ENCODE peak calls at places on chromosomes 13 and 19, in nine cellular contexts. G is dorsolateral prefrontal cortex; T is mesendoderm; J is neural progenitor cell; E is right lobe of liver; W is A549; H is effector memory CD4-positive, alpha-beta T cell; D is CD4-positive, alpha-beta memory T cell; Q is breast epithelium. I is an unnamed sample.

GRCh38 chr13:80577951-80578670 is 237.2 kb upstream of the SPRY2 start:
- DNase-seq in G (no peak), T (peak; percentile 53), J (peak; percentile 7), E (no peak), W (peak; percentile 12), H (no peak), D (no peak), Q (no peak), I (no peak)

GRCh38 chr13:46496086-46496485 is 56.9 kb upstream of the LRCH1 start:
- DNase-seq in G (no peak), T (no peak), J (no peak), E (no peak), W (no peak), H (no peak), D (no peak), Q (no peak), I (no peak)

GRCh38 chr13:42354246-42355117 is 82.5 kb downstream of the AKAP11 start:
- DNase-seq in G (no peak), T (peak; percentile 37), J (peak; percentile 52), E (no peak), W (no peak), H (peak; percentile 16), D (peak; percentile 27), Q (no peak), I (peak; percentile 42)

GRCh38 chr13:25375727-25376358 is 4.1 kb downstream of the ATP8A2 start:
- DNase-seq in G (no peak), T (peak; percentile 66), J (peak; percentile 54), E (no peak), W (peak; percentile 25), H (no peak), D (peak; percentile 37), Q (no peak), I (peak; percentile 26)

GRCh38 chr13:88153353-88153752 is 482.2 kb downstream of the SLITRK5 start:
- DNase-seq in G (no peak), T (no peak), J (no peak), E (no peak), W (no peak), H (no peak), D (no peak), Q (no peak), I (no peak)

GRCh38 chr19:45305421-45305820 is 17.3 kb downstream of the CKM start:
- DNase-seq in G (no peak), T (peak; percentile 61), J (no peak), E (no peak), W (no peak), H (no peak), D (no peak), Q (no peak), I (peak; percentile 39)

GRCh38 chr13:39688278-39688677 is 32.8 kb downstream of the COG6 start:
- DNase-seq in G (no peak), T (no peak), J (no peak), E (no peak), W (no peak), H (no peak), D (no peak), Q (no peak), I (no peak)

GRCh38 chr19:51821511-51821910 is 26.6 kb downstream of the FPR3 start:
- DNase-seq in G (no peak), T (peak; percentile 26), J (no peak), E (no peak), W (no peak), H (no peak), D (no peak), Q (no peak), I (no peak)

GRCh38 chr19:12884926-12885748 is 1.9 kb downstream of the KLF1 start:
- DNase-seq in G (peak; percentile 55), T (peak; percentile 98), J (peak; percentile 87), E (peak; percentile 73), W (peak; percentile 74), H (peak; percentile 71), D (peak; percentile 87), Q (peak; percentile 87), I (no peak)

GRCh38 chr19:39212377-39212742 is 8.3 kb upstream of the SYCN start:
- DNase-seq in G (no peak), T (peak; percentile 59), J (peak; percentile 71), E (peak; percentile 55), W (peak; percentile 76), H (peak; percentile 13), D (peak; percentile 48), Q (no peak), I (peak; percentile 57)

GRCh38 chr13:25335856-25336255 is 34.4 kb downstream of the NUP58 start:
- DNase-seq in G (no peak), T (no peak), J (no peak), E (no peak), W (no peak), H (no peak), D (no peak), Q (no peak), I (no peak)

GRCh38 chr19:41702208-41702651 is 6.2 kb upstream of the CEACAM5 start:
- DNase-seq in G (no peak), T (no peak), J (no peak), E (no peak), W (peak; percentile 85), H (no peak), D (no peak), Q (no peak), I (no peak)

GRCh38 chr13:113864303-113864890 is 521 bp upstream of the GAS6 start:
- DNase-seq in G (no peak), T (no peak), J (no peak), E (no peak), W (no peak), H (no peak), D (no peak), Q (peak; percentile 19), I (no peak)

DNA sequence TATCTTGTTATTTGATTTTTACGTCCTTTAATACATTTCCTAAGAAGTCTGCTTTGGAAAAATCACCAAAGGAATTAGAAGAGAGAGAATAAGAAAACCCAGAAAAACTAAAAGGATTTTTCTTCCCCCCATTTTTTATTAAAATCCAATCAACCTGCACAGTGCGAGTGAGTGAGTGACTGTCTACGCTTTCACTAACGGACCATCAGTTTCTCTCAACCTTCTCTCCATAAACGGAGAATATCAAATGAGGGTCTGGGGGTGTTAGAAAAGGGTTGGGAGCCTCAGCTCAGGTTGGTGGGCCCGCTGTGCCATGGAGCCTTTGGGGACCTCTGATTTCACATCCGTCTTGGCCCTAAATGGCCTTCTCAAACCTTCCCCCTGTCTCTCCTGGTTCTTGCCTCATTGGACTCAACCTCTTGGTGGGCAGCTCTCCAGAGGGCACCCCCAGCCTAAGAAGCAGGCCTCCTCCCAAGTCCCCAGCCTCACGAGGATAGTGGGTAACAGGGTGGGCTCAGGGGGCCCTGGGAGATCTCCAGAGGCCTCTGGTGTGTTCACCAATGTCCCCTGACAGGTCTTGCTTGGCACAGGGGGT is 764 bp upstream of the LRP3 start:
- DNase-seq in G (no peak), T (no peak), J (no peak), E (peak; percentile 44), W (no peak), H (no peak), D (no peak), Q (no peak), I (no peak)
- H3K4me3 ChIP-seq in G (peak overlapping the region; percentile 14), T (no peak overlapping the region), J (peak overlapping the region; percentile 38), E (peak overlapping the region; percentile 9), W (peak overlapping the region; percentile 69), H (no peak overlapping the region), D (no peak overlapping the region), Q (peak overlapping the region; percentile 71), I (peak overlapping the region; percentile 36)

DNA sequence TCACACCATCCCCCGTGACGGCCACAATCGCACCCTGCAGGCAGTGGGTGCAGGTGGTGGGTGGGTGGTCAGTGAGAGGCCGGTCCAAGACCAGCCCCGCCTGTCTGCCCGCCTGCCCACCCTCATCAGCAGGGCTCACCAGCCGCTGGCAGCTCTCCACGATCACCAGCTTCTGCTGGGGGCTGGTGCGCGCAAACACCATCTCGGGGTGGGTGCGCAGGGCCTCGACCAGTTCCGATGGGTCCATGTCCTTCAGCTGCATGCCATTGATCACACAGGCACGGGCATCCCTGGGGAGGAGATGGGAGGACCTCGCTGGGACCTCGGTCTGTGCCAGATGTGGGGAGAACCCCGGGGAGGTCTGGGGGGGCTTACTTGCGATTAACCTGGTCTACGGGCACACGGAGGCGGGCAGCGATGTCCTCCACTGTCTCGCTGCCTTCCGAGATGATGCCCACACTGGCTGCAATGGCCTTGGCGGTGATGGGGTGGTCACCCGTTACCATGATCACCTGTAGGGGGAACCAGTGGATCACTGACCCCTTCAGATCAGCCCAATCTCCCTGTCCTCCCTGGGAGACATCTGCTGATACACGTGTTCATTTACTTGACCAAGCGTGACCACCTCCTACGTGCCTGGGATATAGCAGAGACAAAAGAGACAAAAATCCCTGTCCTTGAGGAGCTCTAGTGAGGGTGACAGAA is 8.0 kb downstream of the ATP4A start:
- DNase-seq in G (no peak), T (peak; percentile 75), J (peak; percentile 75), E (no peak), W (peak; percentile 86), H (no peak), D (no peak), Q (no peak), I (peak; percentile 73)
- H3K4me3 ChIP-seq in G (no peak overlapping the region), T (no peak overlapping the region), J (no peak overlapping the region), E (no peak overlapping the region), W (no peak overlapping the region), H (no peak overlapping the region), D (no peak overlapping the region), Q (no peak overlapping the region), I (no peak overlapping the region)

GRCh38 chr19:1690570-1691307 is 38.3 kb upstream of the TCF3 start:
- DNase-seq in G (no peak), T (peak; percentile 78), J (peak; percentile 83), E (no peak), W (no peak), H (peak; percentile 14), D (peak; percentile 43), Q (no peak), I (peak; percentile 74)
- H3K4me3 ChIP-seq in G (no peak overlapping the region), T (no peak overlapping the region), J (no peak overlapping the region), E (no peak overlapping the region), W (no peak overlapping the region), H (no peak overlapping the region), D (no peak overlapping the region), Q (no peak overlapping the region), I (no peak overlapping the region)

GRCh38 chr19:40425450-40426287 is at the start of gene SERTAD1:
- DNase-seq in G (peak; percentile 100), T (peak; percentile 100), J (peak; percentile 100), E (peak; percentile 100), W (peak; percentile 100), H (peak; percentile 100), D (peak; percentile 100), Q (peak; percentile 100), I (peak; percentile 100)

GRCh38 chr19:40424637-40425449 is 949 bp downstream of the SERTAD1 start:
- DNase-seq in G (peak; percentile 39), T (peak; percentile 67), J (peak; percentile 50), E (peak; percentile 77), W (no peak), H (no peak), D (no peak), Q (no peak), I (peak; percentile 43)

GRCh38 chr19:40423227-40423566 is 2.6 kb downstream of the SERTAD1 start:
- DNase-seq in G (no peak), T (no peak), J (no peak), E (no peak), W (no peak), H (no peak), D (no peak), Q (no peak), I (no peak)

GRCh38 chr19:40422428-40423226 is 3.2 kb downstream of the SERTAD1 start:
- DNase-seq in G (no peak), T (no peak), J (no peak), E (no peak), W (no peak), H (no peak), D (no peak), Q (no peak), I (no peak)

DNA sequence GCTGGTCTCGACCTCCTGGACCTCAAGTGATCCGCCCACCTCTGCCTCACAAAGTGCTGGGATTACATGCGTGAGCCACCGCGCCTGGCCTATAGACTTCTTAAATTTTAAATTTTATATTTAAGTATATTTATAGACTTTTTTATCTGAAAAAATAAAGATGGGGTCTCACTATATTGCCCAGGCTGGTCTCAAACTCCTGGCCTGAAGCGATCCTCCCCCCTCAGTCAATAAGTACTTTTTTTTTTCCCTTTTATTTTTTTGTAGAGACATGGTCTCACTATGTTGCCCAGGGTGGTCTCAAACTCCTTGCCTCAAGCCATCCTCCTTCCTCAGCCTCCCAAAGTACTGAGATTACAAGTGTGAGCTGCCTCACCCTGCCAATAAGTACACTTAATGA is 1.9 kb downstream of the SERTAD1 start:
- DNase-seq in G (no peak), T (no peak), J (no peak), E (no peak), W (no peak), H (no peak), D (no peak), Q (no peak), I (no peak)
- H3K4me3 ChIP-seq in G (no peak overlapping the region), T (no peak overlapping the region), J (no peak overlapping the region), E (no peak overlapping the region), W (peak overlapping the region; percentile 66), H (no peak overlapping the region), D (no peak overlapping the region), Q (peak overlapping the region; percentile 65), I (peak overlapping the region; percentile 81)

I was measured in SJCRH30.